ENCODE peak calls at places on chromosome X, in seven cellular contexts. T is T-helper 1 cell; F is NCI-H1436; M is H54; V is effector CD4-positive, alpha-beta T cell; L is stimulated activated CD4-positive, alpha-beta T cell treated with anti-CD3 and anti-CD28 coated beads, Interleukin-2, amount 100 ng/mL, for 24 hours; H is aorta. D is an unnamed sample.

GRCh38 chrX:120625366-120625765 is 4.5 kb downstream of the C1GALT1C1 start:
- DNase-seq in T (peak), F (no peak), M (no peak), V (no peak), L (no peak), H (no peak), D (no peak)

GRCh38 chrX:26352891-26353430 is 137.0 kb downstream of the MAGEB5 start:
- DNase-seq in T (no peak), F (no peak), M (no peak), V (no peak), L (no peak), H (no peak), D (no peak)

GRCh38 chrX:152927858-152928760 is 30.2 kb downstream of the ZNF185 start:
- DNase-seq in T (no peak), F (no peak), M (no peak), V (no peak), L (no peak), H (peak), D (no peak)

GRCh38 chrX:153909024-153909979 is 4.8 kb downstream of the AVPR2 start:
- DNase-seq in T (no peak), F (no peak), M (no peak), V (no peak), L (no peak), H (peak), D (no peak)

GRCh38 chrX:101749436-101749835 is 89.8 kb upstream of the ARMCX2 start:
- DNase-seq in T (no peak), F (no peak), M (no peak), V (no peak), L (no peak), H (no peak), D (no peak)

GRCh38 chrX:153476628-153477027 is 6.3 kb upstream of the HAUS7 start:
- DNase-seq in T (no peak), F (no peak), M (no peak), V (no peak), L (no peak), H (peak), D (no peak)

GRCh38 chrX:68920541-68920940 is 91.7 kb downstream of the EFNB1 start:
- DNase-seq in T (no peak), F (no peak), M (no peak), V (no peak), L (no peak), H (no peak), D (no peak)

GRCh38 chrX:74178536-74178935 is 125.4 kb upstream of the ZCCHC13 start:
- DNase-seq in T (no peak), F (no peak), M (no peak), V (no peak), L (no peak), H (no peak), D (no peak)

GRCh38 chrX:2628751-2629315 is 62.3 kb upstream of the CD99 start:
- DNase-seq in T (peak), F (no peak), M (no peak), V (no peak), L (no peak), H (no peak), D (no peak)

GRCh38 chrX:8913665-8914409 is 112.7 kb upstream of the FAM9A start:
- DNase-seq in T (no peak), F (no peak), M (no peak), V (no peak), L (no peak), H (peak), D (no peak)

GRCh38 chrX:80513620-80514019 is 93.4 kb downstream of the TENT5D start:
- DNase-seq in T (no peak), F (no peak), M (no peak), V (no peak), L (no peak), H (no peak), D (no peak)

GRCh38 chrX:73916489-73916888 is 353.5 kb downstream of the CHIC1 start:
- DNase-seq in T (no peak), F (no peak), M (no peak), V (no peak), L (no peak), H (no peak), D (no peak)

GRCh38 chrX:7252013-7252610 is 104.2 kb upstream of the PUDP start:
- DNase-seq in T (no peak), F (no peak), M (no peak), V (no peak), L (no peak), H (no peak), D (no peak)

GRCh38 chrX:15146515-15146914 is 123.4 kb downstream of the ASB9 start:
- DNase-seq in T (no peak), F (no peak), M (no peak), V (no peak), L (peak), H (no peak), D (no peak)

GRCh38 chrX:11759172-11759460 is 1.1 kb downstream of the MSL3 start:
- DNase-seq in T (no peak), F (no peak), M (no peak), V (no peak), L (no peak), H (no peak), D (no peak)

GRCh38 chrX:40147399-40148188 is 49.8 kb upstream of the BCOR start:
- DNase-seq in T (no peak), F (no peak), M (no peak), V (no peak), L (no peak), H (no peak), D (no peak)

GRCh38 chrX:102514536-102514935 is 2.0 kb downstream of the TMSB15A start:
- DNase-seq in T (no peak), F (no peak), M (no peak), V (no peak), L (no peak), H (no peak), D (no peak)

GRCh38 chrX:20418379-20418778 is 151.7 kb upstream of the RPS6KA3 start:
- DNase-seq in T (no peak), F (no peak), M (no peak), V (no peak), L (no peak), H (no peak), D (no peak)

GRCh38 chrX:139844163-139844562 is 88.7 kb downstream of the ATP11C start:
- DNase-seq in T (no peak), F (peak), M (no peak), V (no peak), L (no peak), H (no peak), D (no peak)

GRCh38 chrX:5051831-5052491 is 1176.7 kb downstream of the NLGN4X start:
- DNase-seq in T (no peak), F (no peak), M (no peak), V (no peak), L (no peak), H (peak), D (no peak)

GRCh38 chrX:27679281-27679680 is 89.1 kb downstream of the DCAF8L2 start:
- DNase-seq in T (no peak), F (no peak), M (no peak), V (no peak), L (no peak), H (no peak), D (no peak)

GRCh38 chrX:103704863-103705262 is 5.8 kb upstream of the TMEM31 start:
- DNase-seq in T (no peak), F (no peak), M (no peak), V (no peak), L (no peak), H (no peak), D (no peak)

GRCh38 chrX:132033166-132033565 is 10.1 kb downstream of the STK26 start:
- DNase-seq in T (no peak), F (no peak), M (no peak), V (no peak), L (no peak), H (no peak), D (no peak)

GRCh38 chrX:16826207-16826606 is 39.9 kb downstream of the TXLNG start:
- DNase-seq in T (peak), F (no peak), M (no peak), V (no peak), L (no peak), H (no peak), D (no peak)

GRCh38 chrX:45233541-45233940 is 32.9 kb upstream of the DIPK2B start:
- DNase-seq in T (no peak), F (no peak), M (no peak), V (no peak), L (no peak), H (no peak), D (no peak)

GRCh38 chrX:130994671-130995070 is 63.5 kb upstream of the ARHGAP36 start:
- DNase-seq in T (peak), F (no peak), M (no peak), V (no peak), L (peak), H (no peak), D (no peak)

GRCh38 chrX:112863850-112864249 is 23.2 kb upstream of the AMOT start:
- DNase-seq in T (no peak), F (no peak), M (no peak), V (no peak), L (no peak), H (no peak), D (no peak)

GRCh38 chrX:44245730-44246129 is 97.7 kb downstream of the EFHC2 start:
- DNase-seq in T (peak), F (no peak), M (no peak), V (peak), L (no peak), H (no peak), D (peak)

GRCh38 chrX:17294561-17294960 is 80.4 kb upstream of the NHS start:
- DNase-seq in T (no peak), F (no peak), M (no peak), V (no peak), L (no peak), H (no peak), D (no peak)

GRCh38 chrX:153474266-153474665 is 3.9 kb upstream of the HAUS7 start:
- DNase-seq in T (no peak), F (no peak), M (no peak), V (no peak), L (no peak), H (no peak), D (no peak)

GRCh38 chrX:133749370-133749769 is 236.0 kb downstream of the GPC3 start:
- DNase-seq in T (no peak), F (no peak), M (no peak), V (no peak), L (no peak), H (no peak), D (no peak)

GRCh38 chrX:151180400-151180799 is 4.0 kb downstream of the GPR50 start:
- DNase-seq in T (no peak), F (no peak), M (no peak), V (no peak), L (no peak), H (no peak), D (no peak)

GRCh38 chrX:3268804-3269203 is 77.6 kb downstream of the MXRA5 start:
- DNase-seq in T (no peak), F (no peak), M (no peak), V (no peak), L (no peak), H (no peak), D (no peak)

D was measured in T follicular helper cell.